ENCODE peak calls at places on chromosomes 3 and 15, in seven cellular contexts. S is EL; J is tibial nerve; P is upper lobe of right lung; U is C1 segment of cervical spinal cord; E is CD8-positive, alpha-beta memory T cell; B is brain microvascular endothelial cell. O is an unnamed sample.

GRCh38 chr3:118801899-118802298 is 232.7 kb downstream of the IGSF11 start:
- DNase-seq in S (no peak), J (no peak), P (no peak), U (no peak), B (no peak), E (no peak), O (no peak)

GRCh38 chr15:67474405-67475080 is 46.4 kb upstream of the C15orf61 start:
- DNase-seq in J (no peak), U (no peak), B (no peak), E (no peak), S (no peak), P (no peak), O (no peak)

GRCh38 chr3:57036952-57037351 is 23.5 kb upstream of the SPATA12 start:
- DNase-seq in J (no peak), U (no peak), B (no peak), P (no peak), E (no peak), S (no peak), O (no peak)

GRCh38 chr15:100849021-100849831 is 30.4 kb upstream of the ALDH1A3 start:
- DNase-seq in P (peak), U (peak), S (peak), B (peak), E (peak), J (no peak), O (peak)

GRCh38 chr3:159761377-159761776 is 227.3 kb upstream of the IL12A start:
- DNase-seq in P (no peak), B (no peak), U (no peak), J (no peak), E (no peak), S (peak), O (no peak)

GRCh38 chr15:86231864-86232801 is 152.5 kb downstream of the AGBL1 start:
- DNase-seq in E (peak), J (peak), S (no peak), B (peak), P (no peak), U (no peak), O (peak)

GRCh38 chr15:66356359-66357236 is at the start of gene TIPIN:
- DNase-seq in E (peak), U (peak), S (peak), P (peak), J (peak), B (peak), O (peak)

GRCh38 chr15:94266789-94267188 is 35.4 kb downstream of the MCTP2 start:
- DNase-seq in S (no peak), U (no peak), J (no peak), E (no peak), P (no peak), B (no peak), O (no peak)

GRCh38 chr15:93862791-93863190 is 368.6 kb upstream of the MCTP2 start:
- DNase-seq in U (peak), B (no peak), J (peak), E (no peak), P (no peak), S (no peak), O (no peak)

GRCh38 chr15:73972984-73973682 is 19.0 kb downstream of the STOML1 start:
- DNase-seq in S (peak), B (peak), P (peak), E (peak), J (peak), U (peak), O (peak)

GRCh38 chr15:41926184-41927056 is 32.6 kb upstream of the SPTBN5 start:
- DNase-seq in U (no peak), E (no peak), J (no peak), P (no peak), S (no peak), B (no peak), O (no peak)

GRCh38 chr3:111910806-111911205 is 51.7 kb downstream of the PHLDB2 start:
- DNase-seq in J (no peak), B (peak), S (peak), U (no peak), P (no peak), E (no peak), O (peak)

GRCh38 chr3:172323894-172324590 is 124.2 kb downstream of the GHSR start:
- DNase-seq in J (no peak), E (no peak), P (no peak), B (peak), U (no peak), S (no peak), O (no peak)

GRCh38 chr3:182869059-182869458 is 75.8 kb downstream of the ATP11B start:
- DNase-seq in P (no peak), J (no peak), E (no peak), U (no peak), B (no peak), S (no peak), O (no peak)

GRCh38 chr3:159265705-159266104 is 463.9 kb downstream of the MFSD1 start:
- DNase-seq in B (peak), S (peak), E (no peak), U (no peak), J (no peak), P (no peak), O (no peak)

GRCh38 chr3:57112206-57112605 is 51.7 kb downstream of the SPATA12 start:
- DNase-seq in S (no peak), J (no peak), P (no peak), U (no peak), B (no peak), E (no peak), O (no peak)

GRCh38 chr15:31484986-31485385 is 158.4 kb downstream of the KLF13 start:
- DNase-seq in B (no peak), J (no peak), S (no peak), P (peak), E (no peak), U (no peak), O (no peak)

GRCh38 chr15:72202801-72203506 is 5.4 kb upstream of the GRAMD2A start:
- DNase-seq in S (no peak), E (no peak), P (no peak), J (no peak), B (no peak), U (no peak), O (no peak)